ENCODE peak calls at places on chromosome 5, in seven cellular contexts. C, Z, I, E, B, J and U are unnamed samples.

GRCh38 chr5:143456952-143457547 is 53.6 kb upstream of the NR3C1 start:
- DNase-seq in C (peak; percentile 49), Z (no peak), I (no peak), E (peak; percentile 33), B (peak; percentile 91), J (no peak), U (no peak)

GRCh38 chr5:125277494-125278154 is 531.2 kb upstream of the ZNF608 start:
- DNase-seq in C (peak; percentile 54), Z (no peak), I (no peak), E (peak; percentile 72), B (peak; percentile 90), J (no peak), U (no peak)

GRCh38 chr5:107285772-107286171 is 385.0 kb downstream of the EFNA5 start:
- DNase-seq in C (no peak), Z (no peak), I (no peak), E (no peak), B (peak; percentile 58), J (no peak), U (no peak)

GRCh38 chr5:133796186-133796585 is 172.2 kb downstream of the C5orf15 start:
- DNase-seq in C (no peak), Z (no peak), I (no peak), E (no peak), B (no peak), J (no peak), U (no peak)

GRCh38 chr5:72063219-72063819 is 44.0 kb upstream of the MAP1B start:
- DNase-seq in C (peak; percentile 4), Z (no peak), I (no peak), E (no peak), B (peak; percentile 35), J (no peak), U (no peak)

GRCh38 chr5:140116716-140117115 is 2.8 kb downstream of the PURA start:
- DNase-seq in C (no peak), Z (no peak), I (no peak), E (no peak), B (no peak), J (no peak), U (no peak)

GRCh38 chr5:131355972-131356528 is 92.2 kb downstream of the CDC42SE2 start:
- DNase-seq in C (peak; percentile 15), Z (no peak), I (no peak), E (peak; percentile 8), B (no peak), J (no peak), U (no peak)

GRCh38 chr5:150053231-150053626 is 33.1 kb downstream of the CSF1R start:
- DNase-seq in C (peak; percentile 70), Z (no peak), I (no peak), E (peak; percentile 62), B (peak; percentile 86), J (no peak), U (no peak)

GRCh38 chr5:76960004-76960625 is 7.3 kb downstream of the CRHBP start:
- DNase-seq in C (no peak), Z (no peak), I (no peak), E (no peak), B (no peak), J (no peak), U (no peak)